ENCODE peak calls at places on chromosomes 13 and 19, in six cellular contexts. Y, L, H, P, I and M are unnamed samples.

GRCh38 chr13:71866173-71867091 is 572 bp downstream of the DACH1 start:
- DNase-seq in Y (no peak), L (no peak), H (no peak), P (peak), I (peak), M (peak)

GRCh38 chr13:21637296-21637695 is 33.3 kb upstream of the MICU2 start:
- DNase-seq in Y (no peak), L (peak), H (peak), P (no peak), I (no peak), M (peak)

GRCh38 chr13:76289558-76289957 is 596.6 kb downstream of the KCTD12 start:
- DNase-seq in Y (no peak), L (no peak), H (no peak), P (peak), I (no peak), M (no peak)

GRCh38 chr19:45705115-45705514 is 12.6 kb downstream of the QPCTL start:
- DNase-seq in Y (no peak), L (no peak), H (no peak), P (no peak), I (no peak), M (no peak)

GRCh38 chr13:30331331-30331771 is 24.0 kb upstream of the KATNAL1 start:
- DNase-seq in Y (no peak), L (no peak), H (no peak), P (no peak), I (no peak), M (no peak)

GRCh38 chr13:99227331-99227900 is 26.8 kb downstream of the UBAC2 start:
- DNase-seq in Y (no peak), L (no peak), H (no peak), P (no peak), I (no peak), M (no peak)

GRCh38 chr19:2043864-2044708 is 7.0 kb downstream of the MKNK2 start:
- DNase-seq in Y (no peak), L (no peak), H (no peak), P (no peak), I (no peak), M (no peak)

GRCh38 chr19:7916137-7916907 is 1.7 kb downstream of the TGFBR3L start:
- DNase-seq in Y (peak), L (no peak), H (no peak), P (peak), I (no peak), M (peak)

GRCh38 chr13:44484562-44485164 is 91.5 kb downstream of the TSC22D1 start:
- DNase-seq in Y (no peak), L (no peak), H (no peak), P (no peak), I (no peak), M (no peak)

GRCh38 chr19:52453324-52454094 is at the start of gene ZNF578:
- DNase-seq in Y (peak), L (no peak), H (peak), P (peak), I (no peak), M (no peak)

GRCh38 chr19:6963937-6964336 is 57.3 kb downstream of the MBD3L2B start:
- DNase-seq in Y (peak), L (no peak), H (no peak), P (no peak), I (no peak), M (no peak)